ENCODE peak calls at places on chromosome 16, in six cellular contexts. F is NCI-H510A treated with DMSO at 0.1 percent for 48 hours, R is GM03348, K is lower leg skin, J is T-cell, X is SK-MEL-5. I is an unnamed sample.

GRCh38 chr16:3065069-3065741 is at the start of gene IL32:
- DNase-seq in R (peak; percentile 89), J (no peak), X (no peak), K (no peak), F (no peak), I (no peak)

GRCh38 chr16:64974381-64974780 is 147.5 kb downstream of the CDH11 start:
- DNase-seq in R (no peak), F (no peak), J (no peak), X (no peak), K (no peak), I (no peak)

GRCh38 chr16:79011282-79011681 is 589.3 kb downstream of the MAF start:
- DNase-seq in K (no peak), J (no peak), R (no peak), F (no peak), X (no peak), I (no peak)

GRCh38 chr16:19898924-19899604 is 14.4 kb upstream of the GPRC5B start:
- DNase-seq in F (peak; percentile 89), X (peak; percentile 76), K (peak; percentile 56), R (peak; percentile 80), J (no peak), I (peak; percentile 57)

GRCh38 chr16:76729525-76729924 is 452.3 kb downstream of the CNTNAP4 start:
- DNase-seq in F (no peak), X (peak; percentile 24), R (no peak), J (no peak), K (no peak), I (no peak)

GRCh38 chr16:81492307-81492706 is 47.7 kb downstream of the CMIP start:
- DNase-seq in X (no peak), K (no peak), F (no peak), J (no peak), R (peak; percentile 62), I (no peak)

GRCh38 chr16:89191033-89191900 is 9.1 kb downstream of the SLC22A31 start:
- DNase-seq in X (no peak), F (no peak), J (no peak), R (no peak), K (no peak), I (no peak)

GRCh38 chr16:56357765-56358322 is 67.5 kb downstream of the AMFR start:
- DNase-seq in F (no peak), J (no peak), K (no peak), R (no peak), X (no peak), I (peak; percentile 82)

GRCh38 chr16:66846266-66846665 is 2.1 kb downstream of the CA7 start:
- DNase-seq in F (no peak), K (no peak), X (no peak), J (no peak), R (no peak), I (no peak)

GRCh38 chr16:19410435-19411153 is 7.1 kb upstream of the TMC5 start:
- DNase-seq in R (peak; percentile 16), K (no peak), J (no peak), F (peak; percentile 98), X (no peak), I (no peak)

GRCh38 chr16:88130681-88131080 is 179.4 kb downstream of the BANP start:
- DNase-seq in J (no peak), R (no peak), F (no peak), X (no peak), K (no peak), I (no peak)

GRCh38 chr16:23398987-23399805 is 53.8 kb downstream of the COG7 start:
- DNase-seq in F (no peak), J (no peak), K (no peak), X (no peak), R (no peak), I (peak; percentile 77)

GRCh38 chr16:4926928-4927327 is 10.0 kb downstream of the PPL start:
- DNase-seq in X (no peak), R (no peak), J (no peak), F (no peak), K (no peak), I (no peak)

GRCh38 chr16:11129378-11129781 is 126.6 kb downstream of the SOCS1 start:
- DNase-seq in F (no peak), K (no peak), X (no peak), R (peak; percentile 57), J (no peak), I (no peak)

GRCh38 chr16:3188925-3189825 is 1.2 kb downstream of the OR1F1 start:
- DNase-seq in R (peak; percentile 71), X (peak; percentile 82), K (no peak), F (no peak), J (no peak), I (peak; percentile 53)

GRCh38 chr16:62077998-62078397 is 41.8 kb upstream of the CDH8 start:
- DNase-seq in F (no peak), J (no peak), X (peak; percentile 48), R (peak; percentile 17), K (no peak), I (no peak)

GRCh38 chr16:89323120-89323960 is 105.8 kb downstream of the ZNF778 start:
- DNase-seq in F (no peak), R (no peak), J (no peak), K (no peak), X (no peak), I (no peak)

GRCh38 chr16:13866073-13866472 is 53.9 kb upstream of the ERCC4 start:
- DNase-seq in F (peak; percentile 36), K (peak; percentile 15), J (no peak), X (peak; percentile 86), R (peak; percentile 84), I (peak; percentile 28)

GRCh38 chr16:81808933-81809480 is 29.9 kb downstream of the PLCG2 start:
- DNase-seq in J (no peak), F (no peak), X (no peak), K (no peak), R (no peak), I (no peak)

GRCh38 chr16:54846761-54847160 is 83.9 kb upstream of the IRX5 start:
- DNase-seq in K (no peak), J (no peak), F (peak; percentile 1), R (no peak), X (no peak), I (no peak)

GRCh38 chr16:25823891-25824290 is 132.1 kb downstream of the HS3ST4 start:
- DNase-seq in J (no peak), F (no peak), X (peak; percentile 30), K (no peak), R (peak; percentile 23), I (no peak)

GRCh38 chr16:18582902-18583301 is 21.0 kb upstream of the NOMO2 start:
- DNase-seq in F (no peak), K (no peak), R (no peak), J (no peak), X (no peak), I (no peak)

GRCh38 chr16:85423186-85423550 is 190.0 kb upstream of the GSE1 start:
- DNase-seq in F (no peak), R (no peak), K (no peak), X (no peak), J (no peak), I (no peak)

GRCh38 chr16:17963185-17963836 is 373.2 kb downstream of the NPIPA8 start:
- DNase-seq in J (no peak), R (no peak), F (no peak), K (no peak), X (no peak), I (no peak)